ENCODE peak calls at places on chromosomes 7 and 10, in five cellular contexts. R is HCT116, P is SK-N-SH, Q is HepG2, Y is GM12878. A is an unnamed sample.

GRCh38 chr10:44293306-44293778 is 91.6 kb downstream of the CXCL12 start:
- DNase-seq in R (no peak), P (no peak), Q (no peak), Y (no peak), A (no peak)

GRCh38 chr7:30278386-30278785 is 6.0 kb upstream of the ZNRF2 start:
- DNase-seq in R (no peak), P (no peak), Q (no peak), Y (no peak), A (no peak)

GRCh38 chr10:95908450-95908849 is 675 bp downstream of the CC2D2B start:
- DNase-seq in R (no peak), P (no peak), Q (no peak), Y (no peak), A (no peak)

GRCh38 chr10:122407375-122408125 is 33.0 kb downstream of the PLEKHA1 start:
- DNase-seq in R (no peak), P (no peak), Q (no peak), Y (no peak), A (no peak)

GRCh38 chr10:70425096-70425495 is 16.4 kb downstream of the NODAL start:
- DNase-seq in R (no peak), P (no peak), Q (no peak), Y (no peak), A (no peak)

GRCh38 chr10:52756295-52756694 is 16.3 kb downstream of the MBL2 start:
- DNase-seq in R (no peak), P (no peak), Q (peak), Y (no peak), A (no peak)

GRCh38 chr10:62732841-62733653 is 71.5 kb upstream of the ADO start:
- DNase-seq in R (peak), P (no peak), Q (no peak), Y (peak), A (no peak)

GRCh38 chr10:131946321-131946751 is 35.4 kb downstream of the BNIP3 start:
- DNase-seq in R (no peak), P (no peak), Q (no peak), Y (no peak), A (no peak)

GRCh38 chr7:4694653-4695335 is 12.7 kb downstream of the FOXK1 start:
- DNase-seq in R (no peak), P (no peak), Q (no peak), Y (no peak), A (no peak)

GRCh38 chr10:119859422-119860258 is 13.0 kb downstream of the MCMBP start:
- DNase-seq in R (peak), P (peak), Q (peak), Y (no peak), A (no peak)

GRCh38 chr10:3090388-3090787 is 23.0 kb downstream of the PFKP start:
- DNase-seq in R (no peak), P (no peak), Q (no peak), Y (no peak), A (no peak)

GRCh38 chr7:100369105-100369504 is 4.2 kb upstream of the PILRA start:
- DNase-seq in R (no peak), P (no peak), Q (no peak), Y (peak), A (no peak)

GRCh38 chr7:97174308-97174707 is 56.8 kb downstream of the SDHAF3 start:
- DNase-seq in R (no peak), P (no peak), Q (no peak), Y (no peak), A (no peak)

GRCh38 chr7:100091411-100092181 is 2.8 kb downstream of the COPS6 start:
- DNase-seq in R (no peak), P (peak), Q (no peak), Y (no peak), A (no peak)

GRCh38 chr10:82536668-82537067 is 661.7 kb downstream of the NRG3 start:
- DNase-seq in R (no peak), P (no peak), Q (no peak), Y (no peak), A (no peak)

GRCh38 chr10:35667971-35668370 is 25.9 kb upstream of the FZD8 start:
- DNase-seq in R (no peak), P (peak), Q (no peak), Y (no peak), A (no peak)

GRCh38 chr10:86203162-86203905 is 163.3 kb downstream of the GRID1 start:
- DNase-seq in R (no peak), P (no peak), Q (peak), Y (no peak), A (peak)

GRCh38 chr10:94858022-94858421 is 80.4 kb upstream of the CYP2C9 start:
- DNase-seq in R (no peak), P (no peak), Q (peak), Y (no peak), A (no peak)

GRCh38 chr7:134434701-134435100 is 24.2 kb downstream of the AKR1B1 start:
- DNase-seq in R (no peak), P (no peak), Q (no peak), Y (no peak), A (no peak)

GRCh38 chr10:71695502-71696476 is 23.8 kb downstream of the C10orf105 start:
- DNase-seq in R (no peak), P (no peak), Q (peak), Y (no peak), A (no peak)

GRCh38 chr7:95470452-95470851 is 15.3 kb upstream of the ASB4 start:
- DNase-seq in R (no peak), P (no peak), Q (peak), Y (no peak), A (peak)

GRCh38 chr10:3668276-3668960 is 116.6 kb downstream of the KLF6 start:
- DNase-seq in R (no peak), P (no peak), Q (peak), Y (no peak), A (peak)

GRCh38 chr7:42103456-42103855 is 133.6 kb downstream of the GLI3 start:
- DNase-seq in R (no peak), P (no peak), Q (no peak), Y (no peak), A (no peak)

GRCh38 chr7:2659556-2660358 is 28.0 kb downstream of the TTYH3 start:
- DNase-seq in R (no peak), P (no peak), Q (no peak), Y (no peak), A (no peak)

GRCh38 chr7:81111358-81111757 is 192.5 kb upstream of the SEMA3C start:
- DNase-seq in R (peak), P (peak), Q (no peak), Y (no peak), A (no peak)

GRCh38 chr10:79025113-79025832 is 43.5 kb upstream of the ZMIZ1 start:
- DNase-seq in R (no peak), P (peak), Q (no peak), Y (no peak), A (no peak)

GRCh38 chr7:47543659-47544058 is 38.3 kb downstream of the TNS3 start:
- DNase-seq in R (no peak), P (no peak), Q (no peak), Y (no peak), A (no peak)

GRCh38 chr10:3452683-3453388 is 280.3 kb upstream of the PITRM1 start:
- DNase-seq in R (no peak), P (no peak), Q (no peak), Y (no peak), A (no peak)

DNA sequence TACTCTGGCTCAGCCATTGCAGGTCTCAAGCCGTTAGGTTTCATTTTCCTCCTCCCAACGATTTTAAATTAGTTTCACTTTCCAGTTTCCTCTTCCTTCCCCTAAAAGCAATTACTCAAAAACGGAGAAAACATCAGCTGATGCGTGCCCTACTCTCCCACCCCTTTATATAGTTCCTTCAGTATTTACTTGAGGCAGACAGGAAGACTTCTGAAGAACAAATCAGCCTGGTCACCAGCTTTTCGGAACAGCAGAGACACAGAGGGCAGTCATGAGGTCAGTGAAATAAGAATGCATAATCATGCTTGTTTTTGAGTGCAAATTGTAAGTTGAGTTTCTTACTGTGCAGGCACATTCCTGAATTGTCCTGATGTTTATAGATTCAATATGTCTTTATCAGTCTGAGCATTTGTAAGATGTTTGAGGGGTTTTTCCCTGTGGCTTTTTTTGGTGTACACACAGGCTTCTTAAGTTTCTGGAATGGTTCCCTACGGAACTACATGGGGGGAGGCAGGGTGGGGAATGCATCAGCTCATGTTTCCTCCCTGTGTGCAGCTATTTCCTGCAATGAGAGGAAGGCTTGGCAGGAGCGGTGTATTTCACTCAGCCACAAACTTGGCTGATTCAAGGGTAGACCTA is at the start of gene IFIT3:
- DNase-seq in R (peak), P (peak), Q (peak), Y (peak), A (peak)
- TF ChIP-seq ZBTB33 in R (no peak), P (peak), Q (no peak), Y (no peak), A (no peak)

GRCh38 chr7:105808703-105809590 is 67.5 kb downstream of the ATXN7L1 start:
- DNase-seq in R (no peak), P (no peak), Q (no peak), Y (peak), A (no peak)
- H3K4me2 ChIP-seq in R (peak), P (no peak), Q (no peak), Y (peak), A (peak)

DNA sequence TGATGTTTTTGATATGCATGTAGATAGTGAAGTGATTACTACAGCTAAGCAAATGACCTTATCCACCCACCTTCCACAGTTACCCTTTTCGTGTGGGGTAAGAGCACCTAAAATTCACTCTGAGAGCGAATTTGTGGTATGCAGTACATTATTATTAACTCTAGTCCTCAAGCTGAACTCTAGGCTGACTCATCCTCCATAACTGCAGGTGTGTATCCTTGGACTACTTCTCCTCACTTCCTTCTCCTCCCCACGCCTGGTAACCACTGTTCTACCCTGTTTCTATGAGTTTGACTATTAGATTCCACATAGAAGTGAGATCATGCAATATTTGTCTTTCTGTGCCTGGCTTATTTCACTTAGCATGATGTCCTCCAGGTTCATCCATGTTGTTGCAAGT is 484.6 kb downstream of the GATA3 start:
- DNase-seq in R (no peak), P (no peak), Q (no peak), Y (no peak), A (no peak)
- TF ChIP-seq ZBTB33 in R (no peak), P (no peak), Q (no peak), Y (no peak), A (no peak)

GRCh38 chr7:24135003-24135817 is 148.8 kb upstream of the NPY start:
- DNase-seq in R (no peak), P (no peak), Q (no peak), Y (peak), A (no peak)
- H3K4me2 ChIP-seq in R (no peak), P (no peak), Q (no peak), Y (no peak), A (no peak)

GRCh38 chr10:60446070-60446833 is 56.6 kb upstream of the ANK3 start:
- DNase-seq in R (no peak), P (no peak), Q (no peak), Y (no peak), A (no peak)
- TF ChIP-seq ZBTB33 in R (no peak), P (no peak), Q (no peak), Y (no peak), A (no peak)

GRCh38 chr7:104038136-104038535 is 48.7 kb upstream of the RELN start:
- DNase-seq in R (no peak), P (no peak), Q (no peak), Y (no peak), A (no peak)
- H3K4me2 ChIP-seq in R (no peak), P (no peak), Q (no peak), Y (no peak), A (no peak)

DNA sequence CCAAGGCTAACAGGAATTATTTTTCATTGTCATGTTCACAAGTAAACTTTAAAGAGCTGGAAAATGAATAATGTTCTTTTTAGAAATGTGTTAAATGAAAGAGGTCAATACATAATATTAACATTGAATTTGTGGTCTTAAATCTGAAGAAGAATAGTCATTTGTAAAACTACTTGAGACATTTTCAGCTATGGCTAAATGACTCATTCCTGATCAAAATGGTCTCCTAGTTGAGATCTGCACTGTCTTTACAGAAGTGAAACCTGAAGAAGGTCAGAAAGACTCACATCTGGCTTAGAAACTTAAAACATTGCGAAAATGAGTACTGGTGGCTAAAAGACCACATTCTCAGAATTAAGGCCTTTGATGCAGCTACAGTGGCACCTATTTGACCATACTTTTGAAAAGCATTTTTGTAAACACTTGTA is 5.9 kb downstream of the PIK3CG start:
- DNase-seq in R (no peak), P (no peak), Q (no peak), Y (peak), A (peak)
- TF ChIP-seq ZBTB33 in R (no peak), P (no peak), Q (no peak), Y (no peak), A (no peak)